ENCODE peak calls at places on chromosomes 6 and 20, in six cellular contexts. I is ovary, A is SK-N-SH, W is body of pancreas, Z is mesendoderm, B is HCT116. J is an unnamed sample.

GRCh38 chr20:17967595-17968365 is 814 bp downstream of the SNX5 start:
- DNase-seq in Z (peak; percentile 38), W (no peak), B (no peak), A (no peak), I (no peak), J (no peak)

GRCh38 chr20:7742479-7742878 is 197.8 kb downstream of the HAO1 start:
- DNase-seq in Z (no peak), A (no peak), W (peak; percentile 68), I (no peak), B (no peak), J (no peak)

GRCh38 chr6:130933712-130934200 is 106.5 kb downstream of the SMLR1 start:
- DNase-seq in A (no peak), W (no peak), B (no peak), Z (peak; percentile 61), I (no peak), J (no peak)

GRCh38 chr20:1830240-1830639 is 65.0 kb upstream of the SIRPA start:
- DNase-seq in I (peak; percentile 25), A (peak; percentile 61), W (peak; percentile 65), B (peak; percentile 56), Z (peak; percentile 45), J (peak; percentile 39)

GRCh38 chr6:150074651-150075416 is 5.9 kb upstream of the ULBP3 start:
- DNase-seq in W (no peak), I (no peak), A (no peak), B (no peak), Z (no peak), J (no peak)

GRCh38 chr6:169725270-169726048 is 1.2 kb upstream of the PHF10 start:
- DNase-seq in I (peak; percentile 78), A (peak; percentile 65), Z (peak; percentile 80), B (no peak), W (peak; percentile 54), J (no peak)

GRCh38 chr6:34514593-34515472 is 41.3 kb downstream of the SPDEF start:
- DNase-seq in Z (peak; percentile 84), W (no peak), B (no peak), I (peak; percentile 54), A (peak; percentile 94), J (peak; percentile 77)

GRCh38 chr6:20948531-20948930 is 414.3 kb downstream of the CDKAL1 start:
- DNase-seq in A (no peak), B (no peak), Z (no peak), W (no peak), I (no peak), J (peak; percentile 13)

GRCh38 chr20:13099676-13100075 is 90.9 kb downstream of the SPTLC3 start:
- DNase-seq in B (no peak), I (no peak), A (no peak), W (no peak), Z (no peak), J (no peak)

GRCh38 chr6:2875840-2876207 is 27.3 kb downstream of the SERPINB9 start:
- DNase-seq in W (peak; percentile 30), B (no peak), Z (peak; percentile 63), A (peak; percentile 70), I (no peak), J (no peak)

GRCh38 chr6:68226460-68226859 is 408.6 kb upstream of the ADGRB3 start:
- DNase-seq in Z (peak; percentile 52), I (no peak), A (no peak), W (no peak), B (no peak), J (peak; percentile 64)

GRCh38 chr20:45448250-45448649 is 21.3 kb upstream of the WFDC2 start:
- DNase-seq in Z (no peak), W (no peak), I (no peak), A (no peak), B (no peak), J (no peak)

GRCh38 chr6:4404410-4404809 is 269.0 kb upstream of the ECI2 start:
- DNase-seq in B (no peak), W (no peak), A (no peak), Z (no peak), I (no peak), J (no peak)

GRCh38 chr20:50267041-50267865 is 76.6 kb downstream of the CEBPB start:
- DNase-seq in Z (no peak), W (peak; percentile 84), I (no peak), A (no peak), B (peak; percentile 67), J (peak; percentile 47)

GRCh38 chr20:38426006-38426405 is 9.1 kb downstream of the SNHG17 start:
- DNase-seq in Z (no peak), I (no peak), W (no peak), B (no peak), A (no peak), J (peak; percentile 75)

GRCh38 chr6:13873288-13874190 is 51.2 kb upstream of the RNF182 start:
- DNase-seq in A (peak; percentile 92), I (peak; percentile 43), W (peak; percentile 82), Z (peak; percentile 95), B (peak; percentile 51), J (peak; percentile 80)

GRCh38 chr6:93721386-93722048 is 302.2 kb upstream of the EPHA7 start:
- DNase-seq in A (no peak), W (no peak), Z (peak; percentile 87), I (no peak), B (no peak), J (peak; percentile 52)

GRCh38 chr20:49563015-49563980 is 4.6 kb downstream of the PTGIS start:
- DNase-seq in Z (no peak), I (no peak), A (no peak), B (no peak), W (no peak), J (no peak)

GRCh38 chr6:95364016-95364604 is 213.2 kb upstream of the MANEA start:
- DNase-seq in I (no peak), B (peak; percentile 8), W (no peak), A (peak; percentile 30), Z (peak; percentile 50), J (peak; percentile 51)

GRCh38 chr20:59891581-59891980 is 41.9 kb downstream of the SYCP2 start:
- DNase-seq in I (no peak), B (no peak), W (no peak), A (no peak), Z (no peak), J (no peak)

GRCh38 chr6:109625199-109625598 is 65.8 kb downstream of the AK9 start:
- DNase-seq in B (no peak), I (no peak), A (no peak), W (no peak), Z (no peak), J (no peak)

GRCh38 chr20:61046721-61047351 is 205.2 kb upstream of the CDH4 start:
- DNase-seq in B (no peak), W (no peak), A (no peak), Z (no peak), I (no peak), J (no peak)

GRCh38 chr6:30876039-30876730 is 8.1 kb upstream of the DDR1 start:
- DNase-seq in I (peak; percentile 68), B (peak; percentile 56), W (peak; percentile 69), A (no peak), Z (no peak), J (no peak)

GRCh38 chr6:32459781-32460424 is 20.2 kb downstream of the HLA-DRA start:
- DNase-seq in I (no peak), W (no peak), A (no peak), Z (no peak), B (no peak), J (no peak)

GRCh38 chr6:115690854-115691253 is 369.8 kb downstream of the FRK start:
- DNase-seq in W (no peak), I (no peak), B (no peak), Z (no peak), A (no peak), J (no peak)

GRCh38 chr6:40056865-40057264 is 122.6 kb upstream of the MOCS1 start:
- DNase-seq in B (no peak), W (no peak), Z (no peak), A (no peak), I (no peak), J (no peak)

GRCh38 chr6:128111096-128111495 is 210.2 kb upstream of the THEMIS start:
- DNase-seq in I (no peak), W (no peak), Z (no peak), B (no peak), A (no peak), J (no peak)

GRCh38 chr20:59144179-59144830 is 19.3 kb upstream of the ZNF831 start:
- DNase-seq in I (no peak), Z (no peak), W (no peak), A (no peak), B (no peak), J (no peak)

GRCh38 chr6:154229796-154230195 is 126.8 kb downstream of the IPCEF1 start:
- DNase-seq in I (no peak), A (no peak), Z (no peak), W (no peak), B (no peak), J (no peak)

GRCh38 chr6:124881898-124882579 is 80.2 kb upstream of the RNF217 start:
- DNase-seq in B (no peak), A (no peak), Z (peak; percentile 54), W (no peak), I (no peak), J (peak; percentile 92)

GRCh38 chr20:20364016-20364746 is 3.7 kb upstream of the INSM1 start:
- DNase-seq in B (no peak), Z (peak; percentile 88), A (peak; percentile 47), I (no peak), W (no peak), J (peak; percentile 35)
- H3K4me3 ChIP-seq in B (no peak overlapping the region), Z (no peak overlapping the region), A (no peak overlapping the region), I (no peak overlapping the region), W (no peak overlapping the region), J (no peak overlapping the region)

DNA sequence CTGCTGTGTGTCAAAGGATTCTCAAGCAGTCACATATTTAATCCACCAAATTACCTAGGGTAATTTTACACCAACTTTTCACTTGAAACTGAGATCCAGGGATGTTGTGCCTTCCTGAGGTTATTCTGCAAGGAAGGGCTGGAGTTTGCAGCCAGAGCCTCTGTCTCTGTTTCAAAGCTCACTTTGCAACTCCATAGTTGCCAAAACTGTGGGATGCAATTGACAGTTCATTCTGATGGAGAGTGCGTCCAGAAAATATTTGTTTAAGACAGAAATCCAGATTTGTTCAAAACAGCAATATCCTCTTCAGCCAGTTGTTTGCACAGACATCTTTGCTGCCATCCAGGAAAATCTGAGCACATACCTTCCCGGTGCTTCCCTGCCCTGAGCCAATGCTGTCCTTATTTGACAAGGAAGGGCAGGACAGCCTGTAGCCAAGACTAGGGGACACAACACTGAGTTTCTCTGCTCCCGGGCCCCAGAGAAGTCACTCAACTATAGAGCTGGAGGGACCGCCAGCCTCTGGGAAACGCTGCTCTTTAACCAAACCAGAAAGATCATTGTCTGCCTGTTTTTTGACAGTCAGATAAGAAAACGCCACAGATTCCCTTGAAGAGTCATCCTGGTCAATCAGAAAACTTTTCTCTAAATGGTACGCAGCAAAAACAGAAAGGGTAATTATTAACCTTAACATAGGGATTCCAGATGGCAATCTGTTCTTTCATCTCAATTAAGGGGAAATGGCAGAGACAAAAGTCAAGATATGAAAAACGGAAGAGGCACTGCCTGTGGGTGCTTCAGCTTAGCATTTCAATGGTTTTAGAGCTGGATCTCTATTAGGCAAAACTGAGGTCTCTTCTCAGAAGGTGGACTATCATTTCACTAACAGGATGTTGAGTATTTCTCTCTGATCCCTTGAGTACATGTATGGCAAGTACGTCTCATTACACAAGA is 297.3 kb downstream of the HIVEP2 start:
- DNase-seq in A (peak; percentile 44), B (no peak), I (no peak), W (no peak), Z (peak; percentile 56), J (no peak)
- H3K4me1 ChIP-seq in A (no peaks in the 10 kb centered on the region), B (no peaks in the 10 kb centered on the region), I (no peaks in the 10 kb centered on the region), W (peaks cover 5% of the 10 kb centered on the region), Z (no peaks in the 10 kb centered on the region), J (no peaks in the 10 kb centered on the region)

GRCh38 chr6:1760876-1761275 is 151.2 kb downstream of the FOXC1 start:
- DNase-seq in Z (no peak), I (no peak), B (no peak), W (no peak), A (no peak), J (no peak)
- H3K36me3 ChIP-seq in Z (no peaks in the 10 kb centered on the region), I (no peaks in the 10 kb centered on the region), B (no peaks in the 10 kb centered on the region), W (no peaks in the 10 kb centered on the region), A (no peaks in the 10 kb centered on the region), J (no peaks in the 10 kb centered on the region)

GRCh38 chr6:387293-387694 is 4.3 kb upstream of the IRF4 start:
- DNase-seq in A (no peak), W (no peak), Z (peak; percentile 25), B (no peak), I (no peak), J (no peak)
- H3K4me3 ChIP-seq in A (no peak overlapping the region), W (no peak overlapping the region), Z (no peak overlapping the region), B (no peak overlapping the region), I (no peak overlapping the region), J (no peak overlapping the region)